ENCODE peak calls at places on chromosomes 4 and X, in seven cellular contexts. One of them, this sample, is unnamed.
A peak's percentile ranks its signal among the peaks of the same experiment; 100 is the strongest.

GRCh38 chr4:161252520-161253141 is 911.2 kb downstream of the FSTL5 start:
- DNase-seq in glutamatergic neuron: no peak
- DNase-seq in endothelial cell: no peak
- DNase-seq in kidney epithelial cell: no peak
- DNase-seq in AG10803: peak; percentile 9
- DNase-seq in H1: no peak
- DNase-seq in PC-3: peak; percentile 60
- DNase-seq in this sample: peak; percentile 28

GRCh38 chr4:168162604-168163003 is 70.3 kb downstream of the ANXA10 start:
- DNase-seq in glutamatergic neuron: no peak
- DNase-seq in endothelial cell: no peak
- DNase-seq in kidney epithelial cell: no peak
- DNase-seq in AG10803: no peak
- DNase-seq in H1: no peak
- DNase-seq in PC-3: no peak
- DNase-seq in this sample: no peak

GRCh38 chr4:1331591-1332353 is 15.2 kb upstream of the UVSSA start:
- DNase-seq in glutamatergic neuron: no peak
- DNase-seq in endothelial cell: no peak
- DNase-seq in kidney epithelial cell: no peak
- DNase-seq in AG10803: no peak
- DNase-seq in H1: no peak
- DNase-seq in PC-3: no peak
- DNase-seq in this sample: no peak

GRCh38 chr4:139279723-139280620 is at the start of gene MGARP:
- DNase-seq in glutamatergic neuron: peak; percentile 64
- DNase-seq in endothelial cell: peak; percentile 40
- DNase-seq in kidney epithelial cell: no peak
- DNase-seq in AG10803: no peak
- DNase-seq in H1: peak; percentile 88
- DNase-seq in PC-3: no peak
- DNase-seq in this sample: peak; percentile 25

GRCh38 chr4:6196324-6196723 is 4.0 kb downstream of the JAKMIP1 start:
- DNase-seq in glutamatergic neuron: no peak
- DNase-seq in endothelial cell: no peak
- DNase-seq in kidney epithelial cell: no peak
- DNase-seq in AG10803: no peak
- DNase-seq in H1: no peak
- DNase-seq in PC-3: no peak
- DNase-seq in this sample: no peak

GRCh38 chrX:47831788-47832187 is 4.9 kb upstream of the ZNF81 start:
- DNase-seq in glutamatergic neuron: peak; percentile 59
- DNase-seq in endothelial cell: peak; percentile 46
- DNase-seq in kidney epithelial cell: no peak
- DNase-seq in AG10803: peak; percentile 26
- DNase-seq in H1: peak; percentile 52
- DNase-seq in PC-3: peak; percentile 73
- DNase-seq in this sample: peak; percentile 55

GRCh38 chrX:122565952-122566351 is 618.1 kb upstream of the GRIA3 start:
- DNase-seq in glutamatergic neuron: no peak
- DNase-seq in endothelial cell: no peak
- DNase-seq in kidney epithelial cell: peak; percentile 74
- DNase-seq in AG10803: peak; percentile 98
- DNase-seq in H1: no peak
- DNase-seq in PC-3: peak; percentile 72
- DNase-seq in this sample: no peak

GRCh38 chr4:100169796-100170485 is 20.3 kb downstream of the DDIT4L start:
- DNase-seq in glutamatergic neuron: no peak
- DNase-seq in endothelial cell: no peak
- DNase-seq in kidney epithelial cell: no peak
- DNase-seq in AG10803: no peak
- DNase-seq in H1: no peak
- DNase-seq in PC-3: no peak
- DNase-seq in this sample: no peak

GRCh38 chr4:23782778-23783455 is 106.9 kb downstream of the PPARGC1A start:
- DNase-seq in glutamatergic neuron: no peak
- DNase-seq in endothelial cell: no peak
- DNase-seq in kidney epithelial cell: no peak
- DNase-seq in AG10803: peak; percentile 16
- DNase-seq in H1: no peak
- DNase-seq in PC-3: no peak
- DNase-seq in this sample: no peak

GRCh38 chr4:144594471-144594986 is 51.4 kb upstream of the HHIP start:
- DNase-seq in glutamatergic neuron: no peak
- DNase-seq in endothelial cell: no peak
- DNase-seq in kidney epithelial cell: no peak
- DNase-seq in AG10803: no peak
- DNase-seq in H1: no peak
- DNase-seq in PC-3: peak; percentile 29
- DNase-seq in this sample: no peak

GRCh38 chr4:90127706-90128345 is 632 bp downstream of the CCSER1 start:
- DNase-seq in glutamatergic neuron: peak; percentile 51
- DNase-seq in endothelial cell: no peak
- DNase-seq in kidney epithelial cell: no peak
- DNase-seq in AG10803: no peak
- DNase-seq in H1: no peak
- DNase-seq in PC-3: peak; percentile 25
- DNase-seq in this sample: peak; percentile 9

GRCh38 chrX:155215443-155216178 is 649 bp upstream of the VBP1 start:
- DNase-seq in glutamatergic neuron: no peak
- DNase-seq in endothelial cell: no peak
- DNase-seq in kidney epithelial cell: no peak
- DNase-seq in AG10803: no peak
- DNase-seq in H1: no peak
- DNase-seq in PC-3: no peak
- DNase-seq in this sample: no peak

GRCh38 chr4:84499065-84499982 is at the start of gene NKX6-1:
- DNase-seq in glutamatergic neuron: peak; percentile 92
- DNase-seq in endothelial cell: peak; percentile 92
- DNase-seq in kidney epithelial cell: peak; percentile 28
- DNase-seq in AG10803: peak; percentile 69
- DNase-seq in H1: peak; percentile 93
- DNase-seq in PC-3: peak; percentile 91
- DNase-seq in this sample: no peak

GRCh38 chr4:182843813-182844325 is 73.3 kb downstream of the DCTD start:
- DNase-seq in glutamatergic neuron: no peak
- DNase-seq in endothelial cell: no peak
- DNase-seq in kidney epithelial cell: no peak
- DNase-seq in AG10803: no peak
- DNase-seq in H1: no peak
- DNase-seq in PC-3: no peak
- DNase-seq in this sample: no peak

GRCh38 chr4:87631668-87632067 is 18.4 kb upstream of the DMP1 start:
- DNase-seq in glutamatergic neuron: no peak
- DNase-seq in endothelial cell: no peak
- DNase-seq in kidney epithelial cell: no peak
- DNase-seq in AG10803: no peak
- DNase-seq in H1: no peak
- DNase-seq in PC-3: no peak
- DNase-seq in this sample: no peak

GRCh38 chr4:168931215-168931650 is 78.8 kb downstream of the CBR4 start:
- DNase-seq in glutamatergic neuron: no peak
- DNase-seq in endothelial cell: no peak
- DNase-seq in kidney epithelial cell: no peak
- DNase-seq in AG10803: no peak
- DNase-seq in H1: no peak
- DNase-seq in PC-3: no peak
- DNase-seq in this sample: no peak

GRCh38 chrX:40107291-40108083 is 9.7 kb upstream of the BCOR start:
- DNase-seq in glutamatergic neuron: peak; percentile 52
- DNase-seq in endothelial cell: no peak
- DNase-seq in kidney epithelial cell: no peak
- DNase-seq in AG10803: no peak
- DNase-seq in H1: peak; percentile 57
- DNase-seq in PC-3: peak; percentile 64
- DNase-seq in this sample: peak; percentile 61

GRCh38 chr4:109559625-109559982 is 442 bp upstream of the MCUB start:
- DNase-seq in glutamatergic neuron: peak; percentile 38
- DNase-seq in endothelial cell: peak; percentile 47
- DNase-seq in kidney epithelial cell: no peak
- DNase-seq in AG10803: peak; percentile 43
- DNase-seq in H1: peak; percentile 77
- DNase-seq in PC-3: no peak
- DNase-seq in this sample: peak; percentile 42

GRCh38 chrX:30875957-30876356 is 13.1 kb downstream of the TAB3 start:
- DNase-seq in glutamatergic neuron: no peak
- DNase-seq in endothelial cell: no peak
- DNase-seq in kidney epithelial cell: peak; percentile 56
- DNase-seq in AG10803: peak; percentile 76
- DNase-seq in H1: no peak
- DNase-seq in PC-3: peak; percentile 82
- DNase-seq in this sample: no peak

GRCh38 chr4:110675406-110675805 is 52.5 kb upstream of the PITX2 start:
- DNase-seq in glutamatergic neuron: no peak
- DNase-seq in endothelial cell: no peak
- DNase-seq in kidney epithelial cell: no peak
- DNase-seq in AG10803: peak; percentile 43
- DNase-seq in H1: no peak
- DNase-seq in PC-3: no peak
- DNase-seq in this sample: no peak

GRCh38 chrX:24424948-24425347 is 40.1 kb upstream of the PDK3 start:
- DNase-seq in glutamatergic neuron: no peak
- DNase-seq in endothelial cell: no peak
- DNase-seq in kidney epithelial cell: no peak
- DNase-seq in AG10803: peak; percentile 39
- DNase-seq in H1: no peak
- DNase-seq in PC-3: no peak
- DNase-seq in this sample: no peak

GRCh38 chrX:15055146-15055930 is 182.1 kb downstream of the MOSPD2 start:
- DNase-seq in glutamatergic neuron: no peak
- DNase-seq in endothelial cell: no peak
- DNase-seq in kidney epithelial cell: peak; percentile 35
- DNase-seq in AG10803: peak; percentile 52
- DNase-seq in H1: no peak
- DNase-seq in PC-3: peak; percentile 54
- DNase-seq in this sample: no peak

GRCh38 chrX:9324676-9325075 is 140.2 kb upstream of the TBL1X start:
- DNase-seq in glutamatergic neuron: no peak
- DNase-seq in endothelial cell: no peak
- DNase-seq in kidney epithelial cell: no peak
- DNase-seq in AG10803: no peak
- DNase-seq in H1: no peak
- DNase-seq in PC-3: peak; percentile 16
- DNase-seq in this sample: no peak

DNA sequence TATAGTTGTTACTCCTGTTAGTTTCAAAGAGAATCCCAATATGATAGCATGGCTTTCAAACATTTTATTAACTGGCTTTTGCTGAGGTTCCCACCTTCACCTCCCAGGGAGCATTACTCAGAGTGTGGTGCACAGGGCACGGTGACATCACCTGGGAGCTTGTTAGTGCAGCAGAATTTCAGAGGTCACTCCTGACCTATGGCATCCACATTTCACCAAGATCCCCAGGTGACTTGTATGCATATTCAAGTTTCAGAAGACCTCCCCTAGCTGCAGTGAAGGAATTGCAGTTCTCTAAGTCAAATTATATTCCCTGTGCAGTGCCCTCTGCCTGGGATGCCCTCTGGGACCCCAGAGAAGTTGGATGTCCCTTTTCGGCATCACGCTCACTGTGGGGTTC is 29.7 kb upstream of the LNX1 start:
- DNase-seq in glutamatergic neuron: no peak
- DNase-seq in endothelial cell: no peak
- DNase-seq in kidney epithelial cell: no peak
- DNase-seq in AG10803: no peak
- DNase-seq in H1: no peak
- DNase-seq in PC-3: peak; percentile 45
- DNase-seq in this sample: no peak
- TF ChIP-seq CTCF in glutamatergic neuron: no peak
- TF ChIP-seq CTCF in endothelial cell: no peak
- TF ChIP-seq CTCF in kidney epithelial cell: peak; percentile 31
- TF ChIP-seq CTCF in AG10803: no peak
- TF ChIP-seq CTCF in H1: no peak
- TF ChIP-seq CTCF in PC-3: peak; percentile 53
- TF ChIP-seq CTCF in this sample: no peak

DNA sequence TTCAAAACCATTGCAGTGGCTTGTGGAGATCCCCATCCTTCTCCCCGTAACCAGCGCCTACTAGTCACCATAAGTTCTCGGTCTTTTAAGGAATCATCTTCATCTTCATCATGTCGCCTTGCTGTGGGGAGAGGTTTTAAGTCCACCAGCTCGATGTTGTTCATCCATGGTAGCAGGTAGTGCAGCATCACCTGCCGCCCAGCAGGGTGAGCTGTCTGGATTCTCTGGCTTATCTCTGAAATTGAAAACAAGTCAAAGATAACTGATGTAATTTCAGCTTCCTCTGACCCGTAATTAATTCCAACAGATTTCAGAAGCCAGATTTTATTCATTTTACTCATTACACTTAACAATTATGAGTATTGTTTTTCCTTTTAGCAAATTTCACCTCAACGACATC is 67.4 kb downstream of the ZAR1 start:
- DNase-seq in glutamatergic neuron: no peak
- DNase-seq in endothelial cell: no peak
- DNase-seq in kidney epithelial cell: no peak
- DNase-seq in AG10803: no peak
- DNase-seq in H1: no peak
- DNase-seq in PC-3: peak; percentile 13
- DNase-seq in this sample: no peak
- TF ChIP-seq CTCF in glutamatergic neuron: peak; percentile 31
- TF ChIP-seq CTCF in endothelial cell: peak; percentile 23
- TF ChIP-seq CTCF in kidney epithelial cell: peak; percentile 31
- TF ChIP-seq CTCF in AG10803: peak; percentile 11
- TF ChIP-seq CTCF in H1: peak; percentile 68
- TF ChIP-seq CTCF in PC-3: peak; percentile 50
- TF ChIP-seq CTCF in this sample: no peak

GRCh38 chr4:36020351-36020750 is 224.0 kb downstream of the ARAP2 start:
- DNase-seq in glutamatergic neuron: no peak
- DNase-seq in endothelial cell: no peak
- DNase-seq in kidney epithelial cell: no peak
- DNase-seq in AG10803: no peak
- DNase-seq in H1: no peak
- DNase-seq in PC-3: no peak
- DNase-seq in this sample: no peak
- TF ChIP-seq CTCF in glutamatergic neuron: no peak
- TF ChIP-seq CTCF in endothelial cell: no peak
- TF ChIP-seq CTCF in kidney epithelial cell: no peak
- TF ChIP-seq CTCF in AG10803: no peak
- TF ChIP-seq CTCF in H1: no peak
- TF ChIP-seq CTCF in PC-3: no peak
- TF ChIP-seq CTCF in this sample: no peak

DNA sequence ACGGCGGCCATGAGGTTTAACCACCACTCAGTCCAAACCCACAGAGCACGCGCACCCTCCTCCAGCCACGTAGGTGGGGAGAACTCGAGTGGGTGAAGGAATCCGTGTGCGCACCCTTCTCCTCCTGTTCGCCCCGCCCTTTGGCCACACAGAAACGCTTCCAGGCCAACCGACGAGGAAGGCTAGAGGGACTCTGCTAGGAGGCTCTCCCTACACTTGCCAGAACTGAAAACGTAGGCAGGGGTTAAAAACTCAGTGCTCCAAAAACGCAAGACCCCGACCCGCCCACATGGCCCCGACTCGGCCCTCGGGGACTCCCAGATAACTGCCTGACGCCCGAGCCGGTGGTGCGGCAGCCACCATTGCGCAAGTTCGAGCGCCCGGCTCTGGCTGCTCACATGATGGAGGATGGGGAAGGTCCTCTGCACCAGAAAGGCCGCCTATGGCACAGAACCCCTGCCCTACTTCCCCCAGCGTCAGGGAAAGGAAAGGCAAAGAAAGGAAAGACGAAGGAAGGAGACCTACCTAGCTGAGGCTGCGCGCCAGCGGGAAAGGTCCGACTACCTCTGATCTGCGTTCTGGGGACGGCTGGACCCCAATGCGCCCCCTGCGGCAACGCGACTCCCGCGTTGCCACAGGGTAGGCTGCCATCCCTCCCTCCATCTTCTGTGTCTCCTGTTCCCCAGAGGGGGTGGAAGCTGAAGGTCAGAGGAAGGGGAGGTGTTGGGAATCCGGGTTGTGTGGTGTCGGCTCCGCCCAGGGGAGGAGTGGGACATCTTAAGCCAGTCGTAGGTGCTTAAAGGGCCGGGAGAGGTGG is 201.9 kb upstream of the AGTR2 start:
- DNase-seq in glutamatergic neuron: peak; percentile 55
- DNase-seq in endothelial cell: peak; percentile 46
- DNase-seq in kidney epithelial cell: peak; percentile 12
- DNase-seq in AG10803: no peak
- DNase-seq in H1: peak; percentile 72
- DNase-seq in PC-3: no peak
- DNase-seq in this sample: peak; percentile 30
- TF ChIP-seq CTCF in glutamatergic neuron: no peak
- TF ChIP-seq CTCF in endothelial cell: no peak
- TF ChIP-seq CTCF in kidney epithelial cell: no peak
- TF ChIP-seq CTCF in AG10803: no peak
- TF ChIP-seq CTCF in H1: peak; percentile 3
- TF ChIP-seq CTCF in PC-3: no peak
- TF ChIP-seq CTCF in this sample: peak; percentile 4

This sample was measured in GM13977.